ENCODE peak calls at places on chromosome 6, in five cellular contexts. I is CD8-positive, alpha-beta T cell; N is left ventricle myocardium inferior; S is heart right ventricle; X is MG63. K is an unnamed sample. For H3K36me3, the result is how much of the 10 kb centered on the place peaks cover.

GRCh38 chr6:369559-370431 is 21.8 kb upstream of the IRF4 start:
- DNase-seq in I (no peak), N (no peak), S (no peak), X (no peak), K (no peak)

GRCh38 chr6:73200735-73201134 is 24.6 kb downstream of the KHDC1L start:
- DNase-seq in I (no peak), N (no peak), S (no peak), X (no peak), K (no peak)

GRCh38 chr6:2132416-2132815 is 113.0 kb downstream of the GMDS start:
- DNase-seq in I (no peak), N (no peak), S (no peak), X (peak), K (no peak)

GRCh38 chr6:157376706-157377230 is 4.2 kb upstream of the ZDHHC14 start:
- DNase-seq in I (no peak), N (no peak), S (no peak), X (peak), K (no peak)

GRCh38 chr6:39314273-39314790 is at the start of gene KCNK17:
- DNase-seq in I (no peak), N (no peak), S (no peak), X (no peak), K (peak)

GRCh38 chr6:149107973-149108372 is 209.5 kb upstream of the TAB2 start:
- DNase-seq in I (no peak), N (no peak), S (no peak), X (no peak), K (no peak)

GRCh38 chr6:38239719-38240451 is 399.8 kb downstream of the BTBD9 start:
- DNase-seq in I (no peak), N (no peak), S (no peak), X (peak), K (no peak)

GRCh38 chr6:106773956-106774629 is 144.7 kb downstream of the QRSL1 start:
- DNase-seq in I (no peak), N (no peak), S (no peak), X (no peak), K (no peak)

GRCh38 chr6:135291288-135292116 is 110.4 kb downstream of the MYB start:
- DNase-seq in I (no peak), N (no peak), S (no peak), X (no peak), K (no peak)

GRCh38 chr6:103800131-103800670 is 1059.5 kb downstream of the HACE1 start:
- DNase-seq in I (no peak), N (no peak), S (no peak), X (no peak), K (no peak)

GRCh38 chr6:100881707-100882040 is 545 bp upstream of the ASCC3 start:
- DNase-seq in I (no peak), N (no peak), S (no peak), X (no peak), K (no peak)

GRCh38 chr6:116945809-116946208 is 68.8 kb downstream of the RFX6 start:
- DNase-seq in I (no peak), N (no peak), S (no peak), X (no peak), K (no peak)

GRCh38 chr6:22147983-22148797 is 148.6 kb downstream of the PRL start:
- DNase-seq in I (no peak), N (no peak), S (peak), X (peak), K (peak)

GRCh38 chr6:42095066-42095465 is 44.7 kb downstream of the TAF8 start:
- DNase-seq in I (no peak), N (no peak), S (no peak), X (no peak), K (no peak)

GRCh38 chr6:56356431-56356830 is 109.1 kb upstream of the COL21A1 start:
- DNase-seq in I (no peak), N (no peak), S (no peak), X (peak), K (no peak)

DNA sequence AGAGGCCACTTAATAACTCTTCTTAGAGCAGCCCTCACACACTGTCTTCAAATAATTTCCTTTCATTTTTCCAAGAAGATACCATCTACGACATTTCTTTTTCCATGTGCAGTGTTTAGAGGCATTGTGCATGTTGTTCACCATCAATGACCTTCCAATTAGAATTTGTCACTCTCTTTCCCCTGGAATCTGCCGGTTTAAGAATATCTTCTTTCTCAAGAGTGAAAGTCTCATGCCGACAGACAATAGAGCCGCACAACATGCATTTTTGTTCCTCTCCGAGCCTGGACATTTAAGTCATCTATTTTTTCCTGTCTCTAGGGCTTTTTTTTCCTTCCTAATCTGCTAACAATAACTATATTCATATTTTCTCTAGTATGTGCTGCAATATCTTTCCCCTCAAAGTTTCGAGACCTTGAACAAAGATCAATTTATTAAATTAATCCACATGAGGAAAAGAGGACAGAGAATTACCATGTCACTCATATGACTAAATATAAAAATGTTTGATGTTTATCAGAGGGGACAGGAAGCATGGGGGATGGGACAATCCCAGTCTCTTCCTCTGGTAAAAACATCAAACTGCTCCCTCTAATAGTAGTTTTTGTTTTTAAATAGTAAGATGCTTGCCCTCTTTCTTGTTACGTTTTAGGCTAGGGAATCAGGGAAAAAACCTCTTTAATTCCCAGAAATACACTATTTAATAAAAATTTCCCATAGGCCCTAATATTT is 893.4 kb downstream of the C6orf118 start:
- DNase-seq in I (no peak), N (no peak), S (peak), X (no peak), K (no peak)
- H3K4me3 ChIP-seq in I (no peak), N (peak), S (peak), X (no peak), K (no peak)

GRCh38 chr6:89695667-89696066 is 57.1 kb upstream of the LYRM2 start:
- DNase-seq in I (no peak), N (no peak), S (no peak), X (no peak), K (no peak)
- H3K36me3 ChIP-seq in I (half or more), N (half or more), S (under half), X (half or more), K (half or more)

DNA sequence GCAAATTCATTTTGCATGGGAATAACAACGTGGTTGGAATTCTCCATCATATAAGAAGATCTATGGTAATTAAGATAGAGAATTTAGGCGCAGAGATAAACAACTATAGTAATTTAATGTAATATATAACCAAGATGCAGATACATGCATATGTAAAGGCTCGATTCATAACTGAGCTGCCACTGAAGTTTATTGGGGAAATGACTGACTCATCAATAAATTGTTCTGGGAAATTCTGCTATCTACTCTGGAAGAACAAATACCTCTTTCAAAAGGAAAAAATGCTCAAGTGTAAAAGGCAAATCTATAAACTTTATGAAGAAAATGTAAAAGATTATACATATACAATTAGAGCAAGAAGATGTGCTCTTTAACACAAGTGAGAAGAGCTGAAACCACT is 596.4 kb downstream of the MMUT start:
- DNase-seq in I (no peak), N (no peak), S (no peak), X (no peak), K (no peak)
- H3K4me3 ChIP-seq in I (no peak), N (no peak), S (no peak), X (no peak), K (no peak)

DNA sequence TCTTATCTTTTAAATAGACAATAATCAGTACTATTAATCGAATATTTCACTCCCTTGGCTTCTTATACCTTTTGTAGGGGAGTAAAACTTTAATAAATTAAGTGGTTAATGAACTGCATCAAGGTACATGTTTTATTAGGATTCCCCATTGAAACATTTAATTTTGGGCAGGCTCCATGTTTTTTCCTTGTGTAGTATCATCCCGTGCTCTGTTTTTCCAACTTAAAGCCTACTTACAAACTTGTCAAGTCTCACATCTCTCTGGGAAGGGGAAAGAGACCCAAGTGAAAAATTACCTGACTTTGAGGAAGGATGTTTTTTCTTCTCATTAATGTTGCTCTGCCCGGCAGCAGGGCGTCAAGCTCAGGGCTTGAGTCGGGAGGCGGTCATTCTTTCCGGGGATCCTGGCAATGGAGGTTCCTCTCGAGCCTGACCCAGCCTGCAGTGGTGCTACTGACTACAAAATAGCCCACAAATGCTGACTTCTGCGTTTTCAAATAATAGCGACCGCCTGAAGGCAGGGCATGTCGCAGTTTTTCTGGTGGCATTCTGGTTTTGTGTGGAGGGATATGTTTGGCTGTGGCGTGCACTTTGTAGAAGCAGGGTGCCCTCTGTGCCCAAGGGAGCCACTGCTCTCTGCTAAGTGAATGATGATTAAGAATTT is 2.4 kb downstream of the DSP start:
- DNase-seq in I (no peak), N (no peak), S (peak), X (no peak), K (peak)
- H3K36me3 ChIP-seq in I (under half), N (under half), S (under half), X (under half), K (under half)

DNA sequence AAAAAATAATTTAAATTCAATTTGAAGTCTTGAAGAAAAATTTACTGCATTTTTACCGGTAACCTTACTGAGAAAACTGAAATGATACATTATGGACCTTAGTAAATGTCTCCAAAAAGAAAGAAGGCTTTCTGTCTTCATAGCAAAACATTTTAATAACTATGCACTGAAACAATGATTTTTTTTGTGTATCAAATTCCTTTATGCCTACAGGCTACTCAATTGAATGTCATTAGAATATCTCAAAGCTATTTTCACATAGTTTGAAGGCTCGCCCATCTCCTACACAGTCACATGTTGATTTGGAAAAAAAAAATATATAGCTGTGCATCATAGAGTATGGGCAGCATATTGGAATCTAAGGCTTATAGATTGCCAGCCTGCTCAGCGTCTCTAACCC is 12.0 kb upstream of the MLIP start:
- DNase-seq in I (no peak), N (no peak), S (no peak), X (no peak), K (no peak)
- H3K4me3 ChIP-seq in I (no peak), N (no peak), S (no peak), X (no peak), K (no peak)

GRCh38 chr6:152147269-152147668 is 339.8 kb downstream of the ESR1 start:
- DNase-seq in I (no peak), N (no peak), S (no peak), X (no peak), K (no peak)
- H3K36me3 ChIP-seq in I (half or more), N (half or more), S (half or more), X (under half), K (under half)

DNA sequence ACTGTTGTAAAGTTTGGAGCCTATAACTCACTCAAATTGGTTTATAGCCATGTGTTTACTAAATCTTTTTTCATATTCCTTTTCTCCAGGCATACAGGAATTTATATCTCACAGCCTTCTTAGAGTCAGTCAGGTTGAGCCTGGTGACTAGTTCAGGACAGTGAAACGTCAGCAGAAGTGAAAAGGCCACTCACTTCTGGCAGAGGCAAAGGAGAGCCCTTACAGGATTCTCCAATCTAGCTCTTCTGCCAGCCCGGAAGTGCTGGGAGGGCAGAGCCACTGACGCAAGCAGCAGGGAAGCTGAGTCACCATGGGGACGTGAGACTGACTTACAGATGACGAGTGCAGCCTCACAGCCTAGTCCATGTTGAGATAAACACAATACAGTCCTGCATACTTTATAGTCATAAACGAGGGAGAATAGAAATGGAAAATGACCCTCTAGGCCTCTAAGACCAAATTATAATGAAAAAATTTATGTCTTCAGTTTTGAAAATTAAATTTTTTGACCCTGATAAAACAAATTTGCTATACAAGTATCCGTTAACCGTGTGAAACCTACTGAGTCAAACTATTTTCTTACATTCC is 1.3 kb downstream of the PXT1 start:
- DNase-seq in I (peak), N (peak), S (peak), X (peak), K (peak)
- H3K4me3 ChIP-seq in I (no peak), N (peak), S (no peak), X (peak), K (no peak)

DNA sequence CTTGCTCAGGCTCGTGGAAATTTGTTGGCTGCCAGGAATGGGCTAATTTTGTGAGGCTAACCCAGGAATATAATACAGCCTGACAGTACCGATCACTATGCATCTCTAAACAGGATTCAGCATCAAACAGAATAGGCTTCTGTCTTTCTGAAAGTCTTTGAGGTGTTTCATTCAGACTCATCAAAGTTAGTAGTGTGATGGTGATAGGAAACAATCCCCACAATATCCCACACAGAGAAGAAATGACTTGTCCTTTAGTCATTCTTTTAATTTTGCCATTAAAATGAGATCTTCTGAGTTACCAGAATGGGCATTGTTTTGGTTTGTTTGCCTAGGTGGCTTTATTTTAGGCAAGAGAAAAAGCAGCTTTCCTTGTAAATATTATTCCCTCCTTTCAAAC is 54.3 kb downstream of the FAM229B start:
- DNase-seq in I (no peak), N (no peak), S (no peak), X (no peak), K (no peak)
- H3K36me3 ChIP-seq in I (under half), N (half or more), S (half or more), X (under half), K (under half)

GRCh38 chr6:155461636-155462035 is 6.0 kb upstream of the NOX3 start:
- DNase-seq in I (no peak), N (no peak), S (no peak), X (no peak), K (no peak)
- H3K4me3 ChIP-seq in I (no peak), N (no peak), S (no peak), X (no peak), K (no peak)

K was measured in H7.